ENCODE peak calls at places on chromosomes 7 and 10, in seven cellular contexts. E is tibial nerve, Y is left colon, X is GOT3, I is NB4, W is GM20000, P is B cell. M is an unnamed sample.

GRCh38 chr10:128058746-128059125 is 67.5 kb downstream of the MKI67 start:
- DNase-seq in E (no peak), Y (peak; percentile 16), X (no peak), I (no peak), W (no peak), P (no peak), M (peak; percentile 59)

GRCh38 chr10:74900297-74900696 is 73.9 kb downstream of the KAT6B start:
- DNase-seq in E (no peak), Y (no peak), X (no peak), I (no peak), W (peak; percentile 53), P (peak; percentile 15), M (no peak)

GRCh38 chr7:94241402-94241925 is 153.2 kb upstream of the COL1A2 start:
- DNase-seq in E (no peak), Y (no peak), X (no peak), I (no peak), W (no peak), P (no peak), M (no peak)

GRCh38 chr7:21749318-21749717 is 196.4 kb downstream of the CDCA7L start:
- DNase-seq in E (no peak), Y (no peak), X (no peak), I (no peak), W (no peak), P (no peak), M (no peak)

GRCh38 chr10:131546086-131546810 is 234.7 kb upstream of the TCERG1L start:
- DNase-seq in E (no peak), Y (no peak), X (no peak), I (no peak), W (no peak), P (no peak), M (no peak)

GRCh38 chr10:113148899-113149298 is 198.9 kb downstream of the TCF7L2 start:
- DNase-seq in E (no peak), Y (no peak), X (no peak), I (no peak), W (no peak), P (no peak), M (no peak)

GRCh38 chr7:55212176-55212575 is 153.0 kb upstream of the LANCL2 start:
- DNase-seq in E (no peak), Y (no peak), X (no peak), I (no peak), W (no peak), P (no peak), M (no peak)

GRCh38 chr7:130293521-130293920 is 560 bp downstream of the CPA4 start:
- DNase-seq in E (no peak), Y (no peak), X (no peak), I (no peak), W (no peak), P (peak; percentile 14), M (no peak)

GRCh38 chr10:10644317-10645111 is 373.2 kb upstream of the CELF2 start:
- DNase-seq in E (peak; percentile 18), Y (no peak), X (no peak), I (no peak), W (no peak), P (no peak), M (no peak)

GRCh38 chr7:48085433-48085791 is 3.7 kb upstream of the UPP1 start:
- DNase-seq in E (no peak), Y (no peak), X (no peak), I (peak; percentile 66), W (no peak), P (no peak), M (no peak)

GRCh38 chr7:157542669-157543021 is 205.8 kb downstream of the DNAJB6 start:
- DNase-seq in E (no peak), Y (peak; percentile 5), X (no peak), I (no peak), W (no peak), P (no peak), M (no peak)

GRCh38 chr10:69051303-69051702 is 36.6 kb upstream of the SRGN start:
- DNase-seq in E (no peak), Y (peak; percentile 49), X (no peak), I (peak; percentile 75), W (peak; percentile 66), P (no peak), M (peak; percentile 38)

GRCh38 chr7:151010307-151011096 is 13.8 kb downstream of the ATG9B start:
- DNase-seq in E (no peak), Y (no peak), X (no peak), I (no peak), W (no peak), P (peak; percentile 27), M (no peak)

GRCh38 chr7:148697256-148697841 is 1.4 kb upstream of the CUL1 start:
- DNase-seq in E (no peak), Y (no peak), X (no peak), I (peak; percentile 78), W (peak; percentile 24), P (peak; percentile 35), M (no peak)

GRCh38 chr7:152054377-152055230 is 29.1 kb downstream of the GALNT11 start:
- DNase-seq in E (no peak), Y (no peak), X (no peak), I (no peak), W (no peak), P (no peak), M (no peak)

GRCh38 chr7:80089341-80089740 is 45.3 kb upstream of the GNAI1 start:
- DNase-seq in E (no peak), Y (no peak), X (no peak), I (no peak), W (no peak), P (no peak), M (no peak)

GRCh38 chr7:2417981-2418481 is 14.6 kb downstream of the CHST12 start:
- DNase-seq in E (no peak), Y (no peak), X (no peak), I (no peak), W (no peak), P (no peak), M (no peak)

GRCh38 chr7:20131776-20132175 is 85.4 kb downstream of the MACC1 start:
- DNase-seq in E (no peak), Y (no peak), X (no peak), I (no peak), W (no peak), P (no peak), M (no peak)

GRCh38 chr10:33621143-33621542 is 286.7 kb upstream of the NRP1 start:
- DNase-seq in E (no peak), Y (no peak), X (no peak), I (peak; percentile 11), W (no peak), P (no peak), M (no peak)

GRCh38 chr10:86830043-86830591 is 73.7 kb downstream of the BMPR1A start:
- DNase-seq in E (no peak), Y (no peak), X (no peak), I (no peak), W (no peak), P (no peak), M (no peak)

M was measured in ascending aorta.